ENCODE peak calls at places on chromosomes 3 and 15, in five cellular contexts. One of them, this sample, is unnamed.

GRCh38 chr3:8443829-8444791 is 57.5 kb upstream of the LMCD1 start:
- DNase-seq in GM23338: peak
- DNase-seq in Peyer's patch: peak
- DNase-seq in GM23248: peak
- DNase-seq in SK-N-SH: peak
- DNase-seq in this sample: peak

GRCh38 chr15:36595625-36596024 is 16.2 kb downstream of the CDIN1 start:
- DNase-seq in GM23338: no peak
- DNase-seq in Peyer's patch: no peak
- DNase-seq in GM23248: no peak
- DNase-seq in SK-N-SH: no peak
- DNase-seq in this sample: no peak

GRCh38 chr15:34318277-34319079 is 19.1 kb downstream of the SLC12A6 start:
- DNase-seq in GM23338: peak
- DNase-seq in Peyer's patch: peak
- DNase-seq in GM23248: peak
- DNase-seq in SK-N-SH: no peak
- DNase-seq in this sample: peak

GRCh38 chr15:69848551-69849231 is 249.0 kb downstream of the TLE3 start:
- DNase-seq in GM23338: no peak
- DNase-seq in Peyer's patch: no peak
- DNase-seq in GM23248: peak
- DNase-seq in SK-N-SH: no peak
- DNase-seq in this sample: no peak

GRCh38 chr3:54599741-54600140 is 328.1 kb downstream of the LRTM1 start:
- DNase-seq in GM23338: no peak
- DNase-seq in Peyer's patch: no peak
- DNase-seq in GM23248: no peak
- DNase-seq in SK-N-SH: peak
- DNase-seq in this sample: no peak

GRCh38 chr3:162370136-162370535 is 873.5 kb downstream of the OTOL1 start:
- DNase-seq in GM23338: peak
- DNase-seq in Peyer's patch: no peak
- DNase-seq in GM23248: no peak
- DNase-seq in SK-N-SH: no peak
- DNase-seq in this sample: no peak

GRCh38 chr3:78765671-78766485 is 1001.9 kb downstream of the ROBO1 start:
- DNase-seq in GM23338: no peak
- DNase-seq in Peyer's patch: no peak
- DNase-seq in GM23248: no peak
- DNase-seq in SK-N-SH: no peak
- DNase-seq in this sample: no peak

GRCh38 chr3:102156426-102156825 is 278.4 kb upstream of the ZPLD1 start:
- DNase-seq in GM23338: no peak
- DNase-seq in Peyer's patch: no peak
- DNase-seq in GM23248: peak
- DNase-seq in SK-N-SH: no peak
- DNase-seq in this sample: no peak

GRCh38 chr15:49134683-49135341 is 20.6 kb downstream of the COPS2 start:
- DNase-seq in GM23338: no peak
- DNase-seq in Peyer's patch: no peak
- DNase-seq in GM23248: no peak
- DNase-seq in SK-N-SH: no peak
- DNase-seq in this sample: no peak

GRCh38 chr3:59653405-59654119 is 603.7 kb upstream of the CFAP20DC start:
- DNase-seq in GM23338: no peak
- DNase-seq in Peyer's patch: no peak
- DNase-seq in GM23248: peak
- DNase-seq in SK-N-SH: no peak
- DNase-seq in this sample: no peak

GRCh38 chr15:57662091-57662744 is 44.3 kb upstream of the POLR2M start:
- DNase-seq in GM23338: no peak
- DNase-seq in Peyer's patch: no peak
- DNase-seq in GM23248: no peak
- DNase-seq in SK-N-SH: no peak
- DNase-seq in this sample: no peak

DNA sequence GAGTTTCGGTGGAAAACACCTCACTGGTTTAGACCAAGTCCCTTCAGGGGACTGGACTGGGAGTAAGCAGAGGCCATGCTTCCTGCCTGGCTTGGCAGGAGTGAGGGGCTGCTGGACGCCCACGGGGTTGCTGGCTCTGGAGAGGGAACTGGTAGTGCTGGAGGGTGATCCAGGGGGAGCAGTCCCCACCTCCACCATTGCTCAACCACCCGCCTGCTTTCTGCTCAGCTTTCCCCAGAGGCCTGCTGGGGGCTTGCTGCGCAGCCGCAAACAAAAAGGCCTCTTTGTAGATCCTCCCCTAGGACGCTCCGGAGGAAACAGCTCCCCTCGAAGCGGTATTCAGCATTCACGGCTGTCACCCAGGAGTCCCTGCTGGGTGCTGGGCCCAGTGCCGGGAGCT is 33.5 kb downstream of the EBLN2 start:
- DNase-seq in GM23338: peak
- DNase-seq in Peyer's patch: no peak
- DNase-seq in GM23248: no peak
- DNase-seq in SK-N-SH: no peak
- DNase-seq in this sample: no peak
- H3K27ac ChIP-seq in GM23338: no peak
- H3K27ac ChIP-seq in Peyer's patch: no peak
- H3K27ac ChIP-seq in GM23248: no peak
- H3K27ac ChIP-seq in SK-N-SH: no peak
- H3K27ac ChIP-seq in this sample: no peak

DNA sequence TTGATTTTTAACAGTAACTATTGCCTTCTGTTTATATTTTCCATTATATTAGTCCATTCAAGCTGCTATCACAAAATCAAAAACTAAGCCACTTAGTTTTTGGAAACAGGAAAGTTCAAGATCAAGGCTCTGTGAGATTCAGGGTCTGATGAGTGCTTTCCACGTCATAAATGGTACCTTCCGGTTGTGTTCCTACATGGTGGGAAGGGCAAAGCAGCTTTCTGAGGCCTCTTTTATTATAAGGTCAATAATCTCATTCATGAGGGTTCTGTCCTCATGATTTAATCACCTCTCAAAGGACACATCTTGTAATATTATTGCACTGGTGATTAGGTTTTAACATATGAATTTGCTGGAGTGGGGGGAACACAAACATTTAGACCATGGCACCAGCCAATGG is 152.0 kb downstream of the VGLL3 start:
- DNase-seq in GM23338: no peak
- DNase-seq in Peyer's patch: no peak
- DNase-seq in GM23248: no peak
- DNase-seq in SK-N-SH: no peak
- DNase-seq in this sample: no peak
- H3K27ac ChIP-seq in GM23338: no peak
- H3K27ac ChIP-seq in Peyer's patch: no peak
- H3K27ac ChIP-seq in GM23248: no peak
- H3K27ac ChIP-seq in SK-N-SH: no peak
- H3K27ac ChIP-seq in this sample: no peak

DNA sequence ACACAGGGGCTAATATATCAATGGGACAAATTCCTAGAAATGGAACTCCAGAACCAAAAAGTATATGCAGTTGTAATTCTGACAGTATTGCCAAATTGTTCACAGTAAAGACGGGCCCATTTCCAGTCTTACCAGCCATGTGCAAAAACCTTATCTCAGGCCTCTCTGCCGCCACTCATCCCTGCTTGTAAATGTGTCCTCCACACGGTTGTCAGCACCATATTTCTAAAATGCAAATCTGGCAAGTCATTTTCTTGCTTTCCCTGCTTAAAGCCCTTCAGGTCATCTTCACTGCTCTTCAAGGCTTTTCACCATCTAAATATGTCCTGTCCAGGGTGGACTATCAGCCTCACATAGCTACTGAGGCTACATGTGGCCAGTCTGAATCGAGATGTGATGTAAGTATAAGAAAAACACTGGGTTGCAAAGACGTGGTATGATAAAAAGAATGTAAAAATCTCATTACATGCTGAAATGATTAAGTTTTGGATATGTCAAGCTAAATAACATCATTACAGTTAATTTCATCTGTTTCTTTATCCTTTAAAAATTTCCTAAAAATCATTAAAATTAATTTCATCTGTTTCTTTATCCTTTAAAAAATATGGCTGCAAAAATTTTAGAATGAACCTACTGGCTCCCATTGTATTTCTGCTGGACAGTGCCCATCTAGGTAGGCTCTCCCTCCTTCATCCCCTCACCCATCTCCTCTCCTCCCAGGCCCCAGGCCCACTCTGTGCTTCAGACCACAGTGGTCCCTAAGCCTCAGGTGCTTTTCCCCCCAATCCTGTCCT is 980 bp downstream of the PARP9 start:
- DNase-seq in GM23338: no peak
- DNase-seq in Peyer's patch: no peak
- DNase-seq in GM23248: peak
- DNase-seq in SK-N-SH: peak
- DNase-seq in this sample: no peak
- H3K27ac ChIP-seq in GM23338: no peak
- H3K27ac ChIP-seq in Peyer's patch: peak
- H3K27ac ChIP-seq in GM23248: peak
- H3K27ac ChIP-seq in SK-N-SH: peak
- H3K27ac ChIP-seq in this sample: peak

DNA sequence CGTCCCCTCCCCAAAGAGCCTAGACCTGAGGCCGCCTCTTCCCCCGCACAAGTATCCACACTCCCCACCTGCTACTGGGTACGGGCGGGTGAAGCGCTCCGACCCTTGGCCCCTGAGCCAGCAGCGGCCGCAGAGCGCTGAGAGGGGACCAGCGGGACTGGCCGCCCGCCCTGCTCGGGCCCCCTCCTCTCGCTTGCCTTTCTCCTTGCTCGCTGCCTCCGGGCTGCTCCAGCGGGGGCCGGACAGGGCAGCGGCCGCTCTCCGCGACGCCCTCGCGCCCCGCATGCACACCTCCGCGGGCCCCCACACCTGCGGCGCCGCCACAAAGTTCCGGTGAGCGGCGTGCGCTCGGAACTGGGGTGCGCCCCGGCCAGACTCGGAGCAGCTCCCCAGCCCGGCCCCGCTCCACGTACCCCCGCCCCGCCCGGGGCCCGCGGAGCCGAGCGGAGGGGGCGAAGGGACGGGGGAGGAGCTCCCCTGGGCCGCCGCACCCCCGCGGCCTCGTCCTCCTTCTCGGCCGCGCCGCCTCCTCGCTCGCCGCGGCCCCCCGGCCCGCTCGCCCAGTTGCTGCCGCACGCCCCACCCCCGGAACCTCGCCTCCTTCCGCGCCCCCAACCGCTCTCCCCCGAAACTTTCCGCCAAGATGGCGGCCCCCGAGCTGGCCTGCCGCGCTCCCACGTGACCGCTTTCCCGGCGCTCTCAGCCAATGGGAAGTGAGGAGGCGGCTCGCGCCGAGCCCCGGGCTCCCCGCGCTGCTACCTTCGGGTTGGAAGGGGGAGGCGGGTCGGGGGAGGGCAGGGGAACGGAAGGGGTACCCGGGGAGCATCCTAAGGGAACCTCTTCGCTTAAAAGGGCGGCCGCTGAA is 704 bp downstream of the DLG1 start:
- DNase-seq in GM23338: peak
- DNase-seq in Peyer's patch: peak
- DNase-seq in GM23248: peak
- DNase-seq in SK-N-SH: peak
- DNase-seq in this sample: peak
- H3K27ac ChIP-seq in GM23338: peak
- H3K27ac ChIP-seq in Peyer's patch: peak
- H3K27ac ChIP-seq in GM23248: peak
- H3K27ac ChIP-seq in SK-N-SH: peak
- H3K27ac ChIP-seq in this sample: peak

GRCh38 chr15:41778503-41778902 is 4.2 kb downstream of the MAPKBP1 start:
- DNase-seq in GM23338: no peak
- DNase-seq in Peyer's patch: no peak
- DNase-seq in GM23248: no peak
- DNase-seq in SK-N-SH: no peak
- DNase-seq in this sample: no peak

GRCh38 chr15:41779662-41780157 is 5.4 kb downstream of the MAPKBP1 start:
- DNase-seq in GM23338: no peak
- DNase-seq in Peyer's patch: no peak
- DNase-seq in GM23248: peak
- DNase-seq in SK-N-SH: no peak
- DNase-seq in this sample: no peak

GRCh38 chr15:41775651-41776050 is 1.4 kb downstream of the MAPKBP1 start:
- DNase-seq in GM23338: no peak
- DNase-seq in Peyer's patch: no peak
- DNase-seq in GM23248: peak
- DNase-seq in SK-N-SH: no peak
- DNase-seq in this sample: no peak

GRCh38 chr15:41774873-41775417 is 661 bp downstream of the MAPKBP1 start:
- DNase-seq in GM23338: no peak
- DNase-seq in Peyer's patch: no peak
- DNase-seq in GM23248: no peak
- DNase-seq in SK-N-SH: no peak
- DNase-seq in this sample: no peak

DNA sequence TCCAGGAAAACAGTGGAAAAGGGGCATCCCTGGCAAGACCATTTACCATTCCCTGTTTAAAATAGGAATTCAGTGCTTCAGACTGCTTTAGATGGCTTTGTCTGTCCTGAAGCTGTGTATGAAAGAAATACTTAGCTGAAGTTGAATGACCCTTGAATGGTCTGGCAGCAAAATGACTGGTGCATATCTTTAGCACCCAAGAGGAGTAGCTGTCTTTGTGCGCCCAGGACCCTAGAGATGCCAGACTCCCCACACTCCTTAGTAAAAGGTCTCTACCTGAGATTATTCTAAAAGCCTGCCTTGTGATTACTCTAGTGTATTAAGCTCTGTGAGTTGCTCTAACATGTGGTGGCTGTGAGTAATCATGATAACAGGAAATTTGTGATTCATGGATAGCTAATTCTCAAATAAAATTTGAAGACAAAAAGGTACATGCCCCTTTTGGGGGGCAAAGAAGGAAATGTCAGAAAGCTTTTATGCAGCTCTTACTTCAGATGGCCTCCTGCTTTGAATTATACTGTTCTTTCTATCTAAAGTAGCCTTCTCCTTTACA is 3.2 kb downstream of the MAPKBP1 start:
- DNase-seq in GM23338: no peak
- DNase-seq in Peyer's patch: no peak
- DNase-seq in GM23248: peak
- DNase-seq in SK-N-SH: no peak
- DNase-seq in this sample: no peak
- H3K27ac ChIP-seq in GM23338: no peak
- H3K27ac ChIP-seq in Peyer's patch: no peak
- H3K27ac ChIP-seq in GM23248: peak
- H3K27ac ChIP-seq in SK-N-SH: no peak
- H3K27ac ChIP-seq in this sample: no peak

GRCh38 chr15:78058401-78058935 is 19.0 kb downstream of the TBC1D2B start:
- DNase-seq in GM23338: no peak
- DNase-seq in Peyer's patch: no peak
- DNase-seq in GM23248: no peak
- DNase-seq in SK-N-SH: no peak
- DNase-seq in this sample: no peak
- H3K27ac ChIP-seq in GM23338: no peak
- H3K27ac ChIP-seq in Peyer's patch: peak
- H3K27ac ChIP-seq in GM23248: no peak
- H3K27ac ChIP-seq in SK-N-SH: peak
- H3K27ac ChIP-seq in this sample: peak

GRCh38 chr15:38818156-38818745 is 253.6 kb upstream of the RASGRP1 start:
- DNase-seq in GM23338: peak
- DNase-seq in Peyer's patch: no peak
- DNase-seq in GM23248: no peak
- DNase-seq in SK-N-SH: peak
- DNase-seq in this sample: no peak
- H3K27ac ChIP-seq in GM23338: no peak
- H3K27ac ChIP-seq in Peyer's patch: no peak
- H3K27ac ChIP-seq in GM23248: peak
- H3K27ac ChIP-seq in SK-N-SH: peak
- H3K27ac ChIP-seq in this sample: no peak

This sample was measured in tibial artery.